ENCODE peak calls at places on chromosomes 12 and 14, in five cellular contexts. H, O, M, S and C are unnamed samples.

GRCh38 chr12:82660541-82661325 is 26.0 kb upstream of the TMTC2 start:
- DNase-seq in H (no peak), M (no peak), O (no peak), S (peak; percentile 26), C (no peak)

GRCh38 chr12:7129647-7130536 is at the start of gene CLSTN3:
- DNase-seq in H (peak; percentile 83), S (peak; percentile 83), O (peak; percentile 89), M (peak; percentile 81), C (peak; percentile 86)

GRCh38 chr12:80936642-80937390 is 918 bp downstream of the LIN7A start:
- DNase-seq in O (peak; percentile 67), M (no peak), H (peak; percentile 52), S (peak; percentile 51), C (no peak)

GRCh38 chr12:119148049-119148448 is 30.7 kb upstream of the HSPB8 start:
- DNase-seq in S (no peak), O (no peak), M (no peak), H (no peak), C (no peak)

GRCh38 chr12:30201301-30202160 is 417.8 kb upstream of the TMTC1 start:
- DNase-seq in S (peak; percentile 38), M (no peak), H (no peak), O (no peak), C (no peak)

GRCh38 chr12:87127272-87127671 is 871.1 kb upstream of the MGAT4C start:
- DNase-seq in M (no peak), S (peak; percentile 54), O (no peak), H (no peak), C (no peak)

GRCh38 chr12:51818086-51818485 is 30.4 kb downstream of the FIGNL2 start:
- DNase-seq in H (no peak), O (no peak), S (no peak), M (no peak), C (no peak)

GRCh38 chr14:55454264-55455151 is 14.1 kb upstream of the TBPL2 start:
- DNase-seq in M (no peak), H (peak; percentile 65), O (no peak), S (peak; percentile 89), C (no peak)

GRCh38 chr12:16103851-16104250 is 173.6 kb downstream of the SLC15A5 start:
- DNase-seq in M (no peak), H (no peak), S (no peak), O (no peak), C (no peak)

GRCh38 chr14:65981192-65981843 is 504.9 kb upstream of the CCDC196 start:
- DNase-seq in S (no peak), O (no peak), M (no peak), H (no peak), C (peak; percentile 68)

GRCh38 chr12:129772463-129773169 is 131.2 kb downstream of the TMEM132D start:
- DNase-seq in S (no peak), H (no peak), O (no peak), M (no peak), C (no peak)

GRCh38 chr12:29415111-29415510 is 34.1 kb upstream of the ERGIC2 start:
- DNase-seq in H (no peak), S (no peak), M (no peak), O (no peak), C (no peak)

GRCh38 chr14:95265106-95266094 is 54.3 kb downstream of the CLMN start:
- DNase-seq in O (no peak), H (peak; percentile 31), S (peak; percentile 93), M (no peak), C (no peak)
- H3K27ac ChIP-seq in O (no peak overlapping the region), H (peak overlapping the region; percentile 26), S (no peak overlapping the region), M (no peak overlapping the region), C (peak overlapping the region; percentile 16)

GRCh38 chr14:51201890-51202289 is 38.2 kb upstream of the TMX1 start:
- DNase-seq in H (no peak), M (no peak), O (no peak), S (no peak), C (no peak)

GRCh38 chr14:51203881-51204280 is 36.2 kb upstream of the TMX1 start:
- DNase-seq in O (no peak), S (no peak), M (no peak), H (no peak), C (no peak)

GRCh38 chr14:51205486-51205885 is 34.6 kb upstream of the TMX1 start:
- DNase-seq in S (no peak), H (no peak), M (no peak), O (no peak), C (no peak)

GRCh38 chr14:51206462-51206861 is 33.6 kb upstream of the TMX1 start:
- DNase-seq in M (no peak), O (no peak), S (no peak), H (no peak), C (no peak)

DNA sequence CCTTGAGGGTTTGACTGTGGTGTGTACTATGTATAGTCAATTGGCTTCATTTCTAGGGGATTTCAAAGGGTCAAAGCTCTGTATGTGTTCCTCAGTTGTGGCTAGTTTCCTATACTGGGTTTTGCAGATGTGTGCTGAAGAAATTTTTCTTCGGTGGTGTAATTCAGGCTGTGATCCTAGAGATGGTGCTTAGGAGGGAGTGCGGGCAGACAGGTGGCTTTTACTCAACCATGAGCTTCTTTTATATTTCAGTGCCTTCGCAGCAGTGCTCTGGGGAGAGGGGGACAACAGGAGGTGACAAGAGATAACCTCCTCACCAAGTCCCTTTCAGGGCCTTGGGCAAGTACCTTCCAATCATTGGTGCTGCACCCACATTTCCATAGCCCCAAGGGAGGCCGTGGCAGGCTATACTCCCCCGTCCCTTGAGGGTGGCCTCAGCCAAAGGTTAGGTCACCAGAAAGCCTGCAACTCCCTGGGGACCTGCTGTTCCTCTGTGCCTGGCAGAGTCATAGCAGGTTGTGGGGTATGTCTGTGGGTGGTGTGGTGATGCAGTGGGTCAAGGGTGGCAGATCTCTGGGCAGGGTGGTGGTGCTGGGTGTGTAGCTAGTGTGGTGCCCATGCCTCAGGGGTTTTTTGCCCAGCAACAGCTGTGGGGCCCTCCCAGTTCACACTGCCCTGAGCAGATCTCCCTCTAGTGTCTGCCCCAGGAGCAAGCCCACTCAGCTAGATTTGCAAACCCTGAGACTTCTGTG is 37.0 kb upstream of the TMX1 start:
- DNase-seq in O (no peak), M (no peak), S (no peak), H (no peak), C (no peak)
- H3K27ac ChIP-seq in O (no peak overlapping the region), M (no peak overlapping the region), S (no peak overlapping the region), H (no peak overlapping the region), C (no peak overlapping the region)

GRCh38 chr12:110012137-110012536 is 12.9 kb downstream of the ANKRD13A start:
- DNase-seq in M (no peak), O (no peak), S (peak; percentile 26), H (no peak), C (no peak)
- H3K27ac ChIP-seq in M (peak overlapping the region; percentile 39), O (no peak overlapping the region), S (no peak overlapping the region), H (no peak overlapping the region), C (no peak overlapping the region)

GRCh38 chr14:81323621-81324400 is 76.3 kb downstream of the STON2 start:
- DNase-seq in H (no peak), M (no peak), O (no peak), S (no peak), C (no peak)
- H3K27ac ChIP-seq in H (no peak overlapping the region), M (no peak overlapping the region), O (no peak overlapping the region), S (no peak overlapping the region), C (peak overlapping the region; percentile 77)

DNA sequence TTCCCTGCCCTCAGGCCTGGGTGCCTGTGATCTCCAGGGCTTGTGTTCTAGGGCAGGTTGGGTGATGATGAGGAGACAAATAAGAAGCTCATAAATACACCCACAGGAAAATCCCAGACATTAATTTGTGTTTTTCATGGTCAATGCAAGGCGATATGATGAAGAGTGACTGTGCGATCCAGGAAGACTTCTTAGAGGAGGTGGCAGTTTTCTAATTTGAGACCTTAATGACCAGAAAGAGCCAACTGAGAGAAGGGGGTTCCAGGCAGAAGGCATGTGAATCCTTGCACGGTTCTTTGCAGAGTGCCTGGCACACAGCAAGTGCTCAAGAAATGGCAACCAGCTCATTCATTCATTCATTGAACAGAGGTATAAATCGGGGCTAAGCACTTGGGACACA is 128.1 kb downstream of the AACS start:
- DNase-seq in S (no peak), O (no peak), H (no peak), M (no peak), C (no peak)
- H3K27ac ChIP-seq in S (no peak overlapping the region), O (no peak overlapping the region), H (no peak overlapping the region), M (no peak overlapping the region), C (no peak overlapping the region)

GRCh38 chr14:91381801-91382670 is 35.6 kb downstream of the CCDC88C start:
- DNase-seq in M (no peak), S (no peak), O (no peak), H (no peak), C (no peak)

GRCh38 chr14:91382712-91383111 is 34.9 kb downstream of the CCDC88C start:
- DNase-seq in S (no peak), H (no peak), O (no peak), M (no peak), C (no peak)

GRCh38 chr14:91378945-91379932 is 38.4 kb downstream of the CCDC88C start:
- DNase-seq in M (no peak), H (no peak), S (no peak), O (no peak), C (no peak)

GRCh38 chr14:91380116-91380515 is 37.5 kb downstream of the CCDC88C start:
- DNase-seq in S (no peak), M (no peak), H (no peak), O (no peak), C (no peak)

GRCh38 chr14:91380610-91381371 is 36.8 kb downstream of the CCDC88C start:
- DNase-seq in S (peak; percentile 93), O (no peak), M (no peak), H (no peak), C (no peak)
- H3K27ac ChIP-seq in S (no peak overlapping the region), O (no peak overlapping the region), M (no peak overlapping the region), H (no peak overlapping the region), C (peak overlapping the region; percentile 31)

DNA sequence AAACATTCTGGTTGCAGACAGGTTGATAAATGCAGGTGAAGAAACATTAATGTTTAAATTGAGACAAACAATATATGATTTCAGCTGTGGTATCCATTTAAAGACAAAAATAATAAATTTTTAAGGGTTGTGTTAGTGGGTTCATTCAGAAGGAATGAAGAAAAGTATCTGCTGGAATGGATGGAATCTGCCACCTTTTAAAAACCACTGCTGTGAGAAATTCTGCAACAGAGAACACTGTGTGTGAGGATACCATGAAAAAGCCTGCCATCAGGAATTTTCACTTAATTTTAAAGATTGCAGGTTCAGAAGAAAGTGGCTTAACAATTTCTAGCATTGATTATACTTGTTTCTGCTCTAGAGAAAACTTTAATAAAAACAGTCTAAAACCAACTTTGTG is 184.6 kb upstream of the SOX5 start:
- DNase-seq in M (no peak), H (no peak), S (no peak), O (no peak), C (no peak)
- H3K27ac ChIP-seq in M (no peak overlapping the region), H (no peak overlapping the region), S (no peak overlapping the region), O (no peak overlapping the region), C (no peak overlapping the region)

DNA sequence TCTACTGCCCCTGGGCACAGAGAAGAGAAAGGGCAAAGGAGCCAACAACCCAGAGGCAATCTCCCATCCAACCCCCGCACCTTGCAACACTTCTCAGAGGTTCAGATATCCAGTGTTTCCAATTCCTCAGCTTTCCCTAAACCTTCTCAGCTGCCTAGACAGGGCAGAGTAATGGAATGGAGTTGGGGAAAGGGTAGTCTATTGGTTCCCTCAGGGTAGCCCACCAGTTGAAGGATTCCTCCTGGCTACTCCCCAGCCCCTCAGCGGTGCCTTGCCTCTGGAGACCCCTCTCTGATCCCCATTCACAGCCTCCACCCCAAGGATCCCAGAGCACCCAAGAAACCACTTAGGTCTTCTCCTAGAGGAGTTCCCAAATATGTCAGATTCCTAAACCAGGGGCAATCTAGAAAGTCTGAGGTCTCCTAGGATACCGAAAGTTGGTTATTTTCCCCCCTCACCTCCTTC is 516 bp downstream of the NFE2 start:
- DNase-seq in H (no peak), M (no peak), O (no peak), S (no peak), C (no peak)
- H3K27ac ChIP-seq in H (no peak overlapping the region), M (no peak overlapping the region), O (no peak overlapping the region), S (peak overlapping the region; percentile 68), C (no peak overlapping the region)